ENCODE peak calls at places on chromosome 22, in five cellular contexts. R, M, L, H and A are unnamed samples.
A peak's percentile ranks its signal among the peaks of the same experiment; 100 is the strongest.

GRCh38 chr22:35467788-35468187 is 67.8 kb downstream of the MCM5 start:
- DNase-seq in R (no peak), M (no peak), L (no peak), H (peak; percentile 65), A (no peak)

GRCh38 chr22:29396126-29396525 is 7.8 kb upstream of the AP1B1 start:
- DNase-seq in R (no peak), M (no peak), L (no peak), H (no peak), A (peak; percentile 22)

GRCh38 chr22:36374603-36375024 is 13.2 kb downstream of the MYH9 start:
- DNase-seq in R (peak; percentile 88), M (no peak), L (no peak), H (no peak), A (no peak)

GRCh38 chr22:30821381-30821780 is 126.7 kb downstream of the OSBP2 start:
- DNase-seq in R (no peak), M (no peak), L (no peak), H (no peak), A (no peak)

GRCh38 chr22:28015056-28015445 is 96.0 kb upstream of the PITPNB start:
- DNase-seq in R (no peak), M (no peak), L (no peak), H (peak; percentile 41), A (no peak)

GRCh38 chr22:28955817-28956216 is 72.4 kb downstream of the ZNRF3 start:
- DNase-seq in R (peak; percentile 95), M (no peak), L (no peak), H (no peak), A (no peak)

GRCh38 chr22:38069372-38070249 is 12.4 kb downstream of the PICK1 start:
- DNase-seq in R (no peak), M (no peak), L (no peak), H (no peak), A (no peak)

GRCh38 chr22:31526275-31526674 is 29.9 kb downstream of the SFI1 start:
- DNase-seq in R (peak; percentile 77), M (no peak), L (no peak), H (no peak), A (no peak)

DNA sequence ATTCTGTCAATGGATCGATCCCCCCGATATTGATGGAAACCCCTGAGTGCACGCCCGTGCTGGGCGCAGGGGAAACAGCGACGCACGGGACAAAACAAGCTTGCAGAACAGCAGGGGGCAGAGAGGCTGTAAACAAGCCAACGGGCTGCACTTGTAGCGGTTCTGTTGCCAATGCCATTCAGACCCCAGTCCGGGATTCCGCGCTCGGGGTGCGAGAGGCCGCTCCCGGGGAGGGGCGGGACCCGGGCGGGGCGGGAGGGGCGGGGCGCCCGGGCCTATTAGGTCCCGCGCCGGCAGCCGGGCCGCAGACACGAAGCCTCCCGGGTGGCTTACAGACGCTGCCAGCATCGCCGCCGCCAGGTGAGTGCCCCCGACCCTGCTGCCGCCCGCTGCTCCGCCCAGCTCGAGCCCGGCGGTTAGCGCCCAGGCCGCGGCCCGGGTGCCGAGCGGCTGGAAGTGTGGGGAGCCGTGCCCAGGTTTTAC is at the start of gene BIK:
- DNase-seq in R (peak; percentile 44), M (peak; percentile 62), L (peak; percentile 32), H (peak; percentile 69), A (no peak)
- TF ChIP-seq CTCF in R (no peak), M (peak; percentile 34), L (no peak), H (no peak), A (peak; percentile 22)

GRCh38 chr22:22450343-22450839 is 58.2 kb downstream of the ZNF280B start:
- DNase-seq in R (no peak), M (no peak), L (no peak), H (peak; percentile 53), A (no peak)
- TF ChIP-seq CTCF in R (no peak), M (no peak), L (no peak), H (no peak), A (no peak)

GRCh38 chr22:19545935-19546207 is 21.7 kb upstream of the CLDN5 start:
- DNase-seq in R (no peak), M (no peak), L (no peak), H (no peak), A (no peak)

GRCh38 chr22:19549428-19549827 is 25.2 kb upstream of the CLDN5 start:
- DNase-seq in R (no peak), M (no peak), L (no peak), H (no peak), A (no peak)

GRCh38 chr22:19548964-19549363 is 24.8 kb upstream of the CLDN5 start:
- DNase-seq in R (no peak), M (no peak), L (no peak), H (no peak), A (no peak)

GRCh38 chr22:19546680-19547079 is 22.5 kb upstream of the CLDN5 start:
- DNase-seq in R (no peak), M (no peak), L (no peak), H (no peak), A (no peak)

GRCh38 chr22:19547620-19548019 is 23.4 kb upstream of the CLDN5 start:
- DNase-seq in R (no peak), M (no peak), L (no peak), H (no peak), A (no peak)
- TF ChIP-seq CTCF in R (no peak), M (no peak), L (no peak), H (no peak), A (no peak)

DNA sequence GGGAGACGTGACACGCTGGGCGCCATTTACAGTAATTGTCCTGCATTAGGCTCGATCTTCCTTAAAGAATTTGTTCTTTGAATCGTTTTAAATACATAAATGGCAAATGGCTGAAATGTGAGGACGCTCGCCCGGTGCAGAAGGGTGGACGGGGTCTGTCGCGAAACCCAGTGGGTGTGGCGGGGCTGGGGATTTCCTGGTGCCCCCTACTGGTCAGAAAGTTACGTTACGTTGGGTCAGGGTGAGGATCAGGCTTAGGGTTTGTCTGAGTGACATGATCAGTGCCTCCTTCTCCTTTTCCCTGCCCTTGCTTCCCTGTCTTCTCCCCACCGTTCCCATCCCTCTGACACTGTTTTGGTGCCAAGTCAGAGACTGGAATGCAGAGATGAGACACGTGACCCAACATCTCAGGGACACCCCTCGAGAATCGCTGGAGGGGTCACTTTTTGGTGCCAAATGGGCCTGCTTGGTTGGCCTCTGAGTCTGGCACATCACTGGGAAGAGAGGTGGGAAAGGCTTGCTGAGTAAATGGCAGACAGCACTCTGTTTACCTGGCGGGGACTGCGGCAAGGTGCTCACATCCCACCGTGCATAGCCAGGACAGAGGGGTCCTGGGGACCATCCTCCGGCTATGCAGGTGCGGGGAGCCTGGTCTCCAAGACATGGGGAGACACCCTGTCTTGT is 1107.6 kb downstream of the BRD1 start:
- DNase-seq in R (peak; percentile 8), M (peak; percentile 12), L (no peak), H (no peak), A (no peak)
- TF ChIP-seq CTCF in R (peak; percentile 39), M (no peak), L (peak; percentile 28), H (no peak), A (peak; percentile 63)

GRCh38 chr22:18093661-18094060 is 15.9 kb downstream of the PEX26 start:
- DNase-seq in R (no peak), M (no peak), L (no peak), H (no peak), A (no peak)

GRCh38 chr22:18088825-18089568 is 11.2 kb downstream of the PEX26 start:
- DNase-seq in R (no peak), M (no peak), L (no peak), H (no peak), A (no peak)

GRCh38 chr22:18091478-18091877 is 13.7 kb downstream of the PEX26 start:
- DNase-seq in R (no peak), M (no peak), L (no peak), H (no peak), A (no peak)

GRCh38 chr22:18090286-18090685 is 12.5 kb downstream of the PEX26 start:
- DNase-seq in R (no peak), M (no peak), L (no peak), H (no peak), A (no peak)

GRCh38 chr22:18091916-18092526 is 14.2 kb downstream of the PEX26 start:
- DNase-seq in R (peak; percentile 32), M (peak; percentile 51), L (no peak), H (no peak), A (no peak)
- TF ChIP-seq CTCF in R (no peak), M (no peak), L (no peak), H (no peak), A (no peak)

GRCh38 chr22:22203048-22203971 is 41.3 kb upstream of the VPREB1 start:
- DNase-seq in R (no peak), M (no peak), L (no peak), H (no peak), A (no peak)
- TF ChIP-seq CTCF in R (no peak), M (no peak), L (no peak), H (no peak), A (no peak)

GRCh38 chr22:39476664-39477063 is 19.9 kb downstream of the MGAT3 start:
- DNase-seq in R (no peak), M (no peak), L (no peak), H (no peak), A (no peak)

GRCh38 chr22:39475902-39476301 is 19.1 kb downstream of the MGAT3 start:
- DNase-seq in R (no peak), M (no peak), L (no peak), H (no peak), A (no peak)

GRCh38 chr22:39474351-39474991 is 17.7 kb downstream of the MGAT3 start:
- DNase-seq in R (no peak), M (peak; percentile 89), L (no peak), H (no peak), A (no peak)

GRCh38 chr22:39473856-39474255 is 17.0 kb downstream of the MGAT3 start:
- DNase-seq in R (no peak), M (no peak), L (no peak), H (no peak), A (no peak)

DNA sequence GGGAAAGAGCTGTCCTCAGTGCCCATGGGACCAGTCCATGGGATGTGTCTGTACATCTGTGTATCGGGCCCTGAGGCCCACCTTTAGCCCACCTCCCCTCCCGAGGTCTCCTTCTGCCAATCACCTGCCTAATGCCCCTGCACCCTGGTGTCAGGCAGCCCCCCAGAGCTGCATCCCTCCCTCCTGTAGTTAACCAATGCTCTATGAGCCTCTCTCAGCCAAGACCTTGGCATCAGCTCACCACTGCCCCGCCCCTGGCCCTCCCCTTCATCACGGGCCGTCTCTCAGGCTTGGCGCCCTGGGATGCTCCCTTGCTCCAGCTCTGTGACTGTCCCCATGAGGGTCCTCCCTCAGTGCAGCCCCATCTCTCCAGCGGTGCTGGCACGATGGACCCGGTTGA is 18.5 kb downstream of the MGAT3 start:
- DNase-seq in R (no peak), M (no peak), L (no peak), H (no peak), A (no peak)
- TF ChIP-seq CTCF in R (no peak), M (no peak), L (no peak), H (no peak), A (no peak)

GRCh38 chr22:19582033-19582693 is 58.0 kb upstream of the CLDN5 start:
- DNase-seq in R (no peak), M (no peak), L (no peak), H (no peak), A (no peak)
- TF ChIP-seq CTCF in R (no peak), M (no peak), L (no peak), H (no peak), A (no peak)